ENCODE peak calls at places on chromosomes 13 and 19, in four cellular contexts. N, O, A and G are unnamed samples.

GRCh38 chr19:43572172-43572588 is 3.1 kb downstream of the XRCC1 start:
- DNase-seq in O (no peak), N (no peak), A (no peak), G (no peak)

GRCh38 chr19:9671654-9672053 is 3.2 kb downstream of the ZNF562 start:
- DNase-seq in N (no peak), A (no peak), O (no peak), G (no peak)

GRCh38 chr13:102977471-102977870 is 88.7 kb downstream of the SLC10A2 start:
- DNase-seq in O (no peak), A (no peak), N (no peak), G (no peak)

GRCh38 chr13:42836930-42837329 is 55.5 kb downstream of the FAM216B start:
- DNase-seq in A (no peak), O (no peak), N (no peak), G (no peak)

GRCh38 chr13:50131998-50132936 is 117.0 kb downstream of the KCNRG start:
- DNase-seq in N (no peak), O (no peak), A (peak; percentile 12), G (no peak)

GRCh38 chr13:52414963-52415362 is 9.0 kb upstream of the THSD1 start:
- DNase-seq in N (no peak), O (no peak), A (no peak), G (no peak)

GRCh38 chr13:51950722-51951121 is 60.5 kb downstream of the ATP7B start:
- DNase-seq in N (no peak), A (no peak), O (no peak), G (no peak)

GRCh38 chr19:48445256-48445605 is 552 bp upstream of the GRWD1 start:
- DNase-seq in O (no peak), A (no peak), N (no peak), G (peak; percentile 55)

GRCh38 chr19:14526423-14526822 is 3.0 kb upstream of the TECR start:
- DNase-seq in O (no peak), N (no peak), A (no peak), G (no peak)

GRCh38 chr13:114110091-114110829 is 22.2 kb downstream of the RASA3 start:
- DNase-seq in A (peak; percentile 70), N (peak; percentile 33), O (no peak), G (no peak)

GRCh38 chr19:45424191-45425058 is 708 bp upstream of the ERCC1 start:
- DNase-seq in A (peak; percentile 25), O (no peak), N (no peak), G (peak; percentile 66)

GRCh38 chr19:39408392-39409206 is 2.0 kb downstream of the ZFP36 start:
- DNase-seq in O (no peak), N (no peak), A (peak; percentile 35), G (peak; percentile 24)

GRCh38 chr13:98022210-98022609 is 68.7 kb downstream of the IPO5 start:
- DNase-seq in A (no peak), N (no peak), O (no peak), G (no peak)

GRCh38 chr13:36101157-36101556 is 30.0 kb downstream of the DCLK1 start:
- DNase-seq in N (no peak), A (no peak), O (no peak), G (no peak)

GRCh38 chr13:46296920-46297319 is 85.2 kb downstream of the LRRC63 start:
- DNase-seq in N (no peak), O (no peak), A (no peak), G (no peak)